ENCODE peak calls at places on chromosomes 13 and 19, in eight cellular contexts. N is coronary artery, O is RWPE1, M is fibroblast of pulmonary artery, W is AG04449, Y is right lobe of liver, J is brain microvascular endothelial cell, A is left ventricle myocardium inferior. P is an unnamed sample.
A peak's percentile ranks its signal among the peaks of the same experiment; 100 is the strongest.

GRCh38 chr19:55149078-55150003 is at the start of gene TNNT1:
- DNase-seq in N (no peak), A (peak; percentile 36), Y (no peak), W (no peak), J (no peak), M (no peak), O (no peak), P (no peak)

GRCh38 chr13:57408312-57408711 is 223.2 kb upstream of the PCDH17 start:
- DNase-seq in O (no peak), W (no peak), N (no peak), Y (no peak), J (no peak), A (no peak), M (no peak), P (no peak)

GRCh38 chr13:67549331-67549730 is 319.2 kb upstream of the PCDH9 start:
- DNase-seq in A (no peak), Y (no peak), W (no peak), M (peak; percentile 28), O (no peak), N (no peak), J (peak; percentile 91), P (no peak)

GRCh38 chr19:55249841-55250240 is 9.0 kb downstream of the PPP6R1 start:
- DNase-seq in Y (no peak), O (no peak), N (no peak), A (no peak), W (no peak), M (no peak), J (no peak), P (no peak)

GRCh38 chr19:20162821-20163220 is 4.2 kb upstream of the ZNF486 start:
- DNase-seq in A (no peak), O (no peak), J (no peak), M (no peak), N (no peak), Y (no peak), W (no peak), P (no peak)

GRCh38 chr19:53662209-53662608 is 30.4 kb downstream of the DPRX start:
- DNase-seq in N (no peak), M (no peak), W (no peak), Y (no peak), O (no peak), A (no peak), J (no peak), P (no peak)

GRCh38 chr13:26587251-26587650 is 29.8 kb downstream of the WASF3 start:
- DNase-seq in N (no peak), W (no peak), J (no peak), M (no peak), Y (no peak), A (no peak), O (no peak), P (no peak)

GRCh38 chr19:38949580-38950367 is 19.0 kb downstream of the MRPS12 start:
- DNase-seq in M (peak; percentile 79), N (peak; percentile 75), O (no peak), Y (peak; percentile 82), J (peak; percentile 92), A (peak; percentile 87), W (no peak), P (peak; percentile 93)

GRCh38 chr13:39373108-39373507 is 229.9 kb downstream of the LHFPL6 start:
- DNase-seq in A (no peak), J (no peak), O (no peak), W (no peak), N (no peak), M (no peak), Y (no peak), P (no peak)

GRCh38 chr13:44022196-44022595 is 142.5 kb downstream of the LACC1 start:
- DNase-seq in W (no peak), O (no peak), N (no peak), J (no peak), Y (no peak), M (no peak), A (no peak), P (no peak)

GRCh38 chr19:10797541-10798256 is 38.3 kb downstream of the TMED1 start:
- DNase-seq in J (no peak), Y (no peak), O (no peak), A (no peak), M (peak; percentile 49), N (no peak), W (no peak), P (no peak)

GRCh38 chr13:73765651-73766384 is 368.4 kb downstream of the KLF12 start:
- DNase-seq in Y (peak; percentile 91), M (peak; percentile 92), A (peak; percentile 84), N (no peak), W (no peak), J (peak; percentile 70), O (no peak), P (peak; percentile 84)

GRCh38 chr19:35207391-35207871 is 21.1 kb downstream of the FAM187B start:
- DNase-seq in W (no peak), J (no peak), O (no peak), A (no peak), Y (no peak), N (no peak), M (no peak), P (no peak)

GRCh38 chr13:110942248-110942981 is 27.5 kb upstream of the ANKRD10 start:
- DNase-seq in Y (no peak), M (peak; percentile 14), J (no peak), A (no peak), W (no peak), O (no peak), N (peak; percentile 11), P (no peak)

GRCh38 chr19:5166262-5166661 is 174.3 kb downstream of the PTPRS start:
- DNase-seq in N (no peak), Y (no peak), O (no peak), A (no peak), J (peak; percentile 65), W (peak; percentile 3), M (peak; percentile 54), P (no peak)

GRCh38 chr19:21482863-21483276 is 22.5 kb upstream of the ZNF429 start:
- DNase-seq in W (no peak), J (no peak), M (peak; percentile 17), Y (peak; percentile 63), A (peak; percentile 63), N (peak; percentile 78), O (no peak), P (no peak)

GRCh38 chr19:49844138-49844740 is 6.7 kb upstream of the PTOV1 start:
- DNase-seq in Y (no peak), W (no peak), J (no peak), M (no peak), N (no peak), A (no peak), O (no peak), P (no peak)

GRCh38 chr19:18408053-18408476 is 10.6 kb upstream of the LRRC25 start:
- DNase-seq in N (no peak), W (no peak), Y (no peak), M (no peak), J (no peak), A (no peak), O (no peak), P (no peak)
- TF ChIP-seq CTCF in N (no peak), W (peak; percentile 52), Y (peak; percentile 56), M (peak; percentile 61), J (peak; percentile 64), A (peak; percentile 55), O (peak; percentile 35), P (peak; percentile 44)

GRCh38 chr13:102774210-102774560 is 599 bp upstream of the TEX30 start:
- DNase-seq in Y (peak; percentile 63), A (no peak), J (no peak), O (no peak), N (no peak), M (no peak), W (no peak), P (no peak)

GRCh38 chr13:102772042-102772425 is 1.6 kb downstream of the TEX30 start:
- DNase-seq in M (no peak), A (no peak), O (no peak), N (no peak), J (no peak), W (no peak), Y (no peak), P (no peak)

GRCh38 chr13:102774596-102775375 is 1.2 kb upstream of the TEX30 start:
- DNase-seq in W (no peak), A (no peak), J (no peak), M (no peak), N (no peak), O (no peak), Y (no peak), P (no peak)

GRCh38 chr13:102771298-102772041 is 2.1 kb downstream of the TEX30 start:
- DNase-seq in A (no peak), M (no peak), W (no peak), J (no peak), N (no peak), O (no peak), Y (no peak), P (no peak)

DNA sequence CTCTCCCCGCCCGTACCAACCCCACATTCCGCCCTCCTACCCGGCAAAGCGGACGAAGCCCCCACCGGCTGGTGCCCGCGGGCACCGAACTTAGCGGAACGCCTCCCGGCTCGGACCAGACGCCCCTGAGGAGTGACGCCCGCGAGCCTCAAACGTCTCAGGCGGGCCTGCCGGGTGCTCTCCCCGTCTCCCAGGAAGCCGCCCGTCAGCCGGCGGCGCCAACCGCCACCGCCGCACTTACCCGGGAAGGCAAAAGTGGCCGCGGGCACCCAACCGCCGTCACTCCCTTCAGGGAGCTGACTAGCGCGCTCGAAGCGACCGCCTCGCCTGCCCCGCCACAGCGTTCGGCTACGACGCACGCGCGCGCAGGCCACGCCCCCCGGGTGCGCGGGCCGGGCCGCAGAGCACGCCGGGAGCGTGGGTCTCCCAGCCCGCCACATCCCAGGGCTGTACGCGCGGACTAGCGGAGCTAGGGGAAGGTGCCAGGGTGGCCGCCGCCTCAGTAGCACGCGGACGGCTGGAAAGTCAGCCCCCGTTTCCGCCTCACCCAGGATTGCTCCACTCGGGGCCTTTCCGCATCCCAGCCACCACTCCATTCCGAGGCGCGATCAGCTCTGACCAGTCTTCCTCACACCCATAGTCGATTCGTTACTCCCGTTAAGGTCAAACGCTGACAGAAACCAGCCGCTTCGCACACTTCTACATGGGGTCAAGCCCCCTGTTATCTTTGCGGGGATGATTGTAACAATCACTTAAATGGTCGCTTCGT is at the start of gene TEX30:
- DNase-seq in Y (peak; percentile 90), A (peak; percentile 85), J (peak; percentile 62), M (peak; percentile 84), W (no peak), O (peak; percentile 79), N (peak; percentile 88), P (peak; percentile 95)
- TF ChIP-seq CTCF in Y (no peak), A (no peak), J (peak; percentile 10), M (no peak), W (no peak), O (no peak), N (no peak), P (no peak)

DNA sequence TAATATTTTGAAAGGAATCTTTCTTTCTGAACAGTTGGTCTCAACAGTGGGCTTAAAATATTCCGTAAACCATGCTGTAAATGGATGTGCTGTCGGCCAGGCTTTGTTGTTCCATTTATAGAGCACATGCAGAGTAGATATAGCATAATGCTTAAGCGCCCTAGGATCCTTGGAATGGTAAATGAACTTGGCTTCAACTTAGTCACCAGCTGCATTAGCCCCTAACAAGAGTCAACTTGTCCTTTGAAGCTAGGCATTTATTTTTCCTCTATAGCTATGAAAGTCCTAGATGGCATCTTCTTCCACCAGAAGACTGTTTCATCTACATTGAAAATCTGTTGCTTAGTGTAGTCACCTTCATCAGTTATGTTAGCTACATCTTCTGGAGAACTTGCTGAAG is 47.6 kb downstream of the SACS start:
- DNase-seq in W (no peak), Y (no peak), J (no peak), O (no peak), A (no peak), M (no peak), N (no peak), P (no peak)
- TF ChIP-seq CTCF in W (no peak), Y (no peak), J (no peak), O (no peak), A (no peak), M (no peak), N (no peak), P (no peak)

GRCh38 chr13:37608750-37609339 is 10.3 kb upstream of the POSTN start:
- DNase-seq in O (no peak), M (peak; percentile 42), A (no peak), Y (no peak), W (no peak), N (no peak), J (no peak), P (no peak)
- TF ChIP-seq CTCF in O (peak; percentile 60), M (peak; percentile 58), A (peak; percentile 52), Y (peak; percentile 39), W (peak; percentile 29), N (no peak), J (peak; percentile 45), P (peak; percentile 66)